ENCODE peak calls at places on chromosomes 13 and 19, in nine cellular contexts. B is psoas muscle, F is stomach, Q is thoracic aorta, C is pancreas, E is colonic mucosa, J is fibroblast of pulmonary artery, I is GM06990, H is ovary. M is an unnamed sample.
A peak's percentile ranks its signal among the peaks of the same experiment; 100 is the strongest.

GRCh38 chr19:496333-496634 is at the start of gene MADCAM1:
- DNase-seq in I (no peak), B (no peak), C (no peak), Q (no peak), F (no peak), H (no peak), E (no peak), J (no peak), M (no peak)

GRCh38 chr19:34448191-34448590 is 20.0 kb downstream of the UBA2 start:
- DNase-seq in F (no peak), E (no peak), C (no peak), B (no peak), H (no peak), Q (no peak), I (no peak), J (no peak), M (no peak)

GRCh38 chr13:40193290-40194203 is 472.9 kb downstream of the FOXO1 start:
- DNase-seq in H (no peak), C (no peak), I (no peak), J (no peak), Q (peak; percentile 40), F (no peak), E (no peak), B (peak; percentile 63), M (peak; percentile 55)

GRCh38 chr19:7815325-7815724 is 14.7 kb upstream of the EVI5L start:
- DNase-seq in E (no peak), H (no peak), J (no peak), F (no peak), Q (no peak), B (no peak), C (no peak), I (peak; percentile 61), M (no peak)

GRCh38 chr19:17511724-17512573 is 500 bp downstream of the PGLS start:
- DNase-seq in F (peak; percentile 85), B (peak; percentile 96), Q (peak; percentile 40), E (peak; percentile 85), C (peak; percentile 90), J (peak; percentile 84), I (peak; percentile 94), H (peak; percentile 84), M (peak; percentile 83)

GRCh38 chr13:100751826-100752225 is 77.2 kb upstream of the TMTC4 start:
- DNase-seq in I (no peak), F (no peak), H (no peak), J (no peak), E (no peak), B (no peak), C (no peak), Q (no peak), M (no peak)

GRCh38 chr19:10808937-10809655 is 26.9 kb downstream of the TMED1 start:
- DNase-seq in Q (no peak), J (peak; percentile 47), E (no peak), I (no peak), H (no peak), C (no peak), B (no peak), F (peak; percentile 36), M (no peak)

GRCh38 chr19:47315125-47315821 is 5.6 kb downstream of the C5AR1 start:
- DNase-seq in E (peak; percentile 38), Q (peak; percentile 45), C (no peak), J (peak; percentile 97), F (peak; percentile 44), I (no peak), B (no peak), H (peak; percentile 29), M (no peak)

GRCh38 chr13:40813662-40814454 is 24.4 kb downstream of the SLC25A15 start:
- DNase-seq in B (no peak), I (peak; percentile 25), C (no peak), H (no peak), F (no peak), J (peak; percentile 48), E (no peak), Q (no peak), M (no peak)

GRCh38 chr13:98280176-98280510 is 103.1 kb upstream of the RNF113B start:
- DNase-seq in F (no peak), J (no peak), Q (no peak), B (no peak), I (no peak), E (no peak), H (no peak), C (no peak), M (no peak)

GRCh38 chr19:46201413-46202310 is 27.9 kb upstream of the IGFL1 start:
- DNase-seq in Q (no peak), I (no peak), J (no peak), B (no peak), F (no peak), E (no peak), C (no peak), H (no peak), M (no peak)

GRCh38 chr13:94362411-94362909 is 117.0 kb downstream of the DCT start:
- DNase-seq in I (no peak), J (peak; percentile 93), E (peak; percentile 66), C (no peak), H (peak; percentile 78), F (peak; percentile 48), Q (peak; percentile 33), B (no peak), M (peak; percentile 63)

GRCh38 chr19:13610042-13610691 is 103.9 kb upstream of the CACNA1A start:
- DNase-seq in F (peak; percentile 29), B (no peak), Q (no peak), C (no peak), I (no peak), H (no peak), J (no peak), E (no peak), M (no peak)

GRCh38 chr13:40558656-40559055 is 107.8 kb downstream of the FOXO1 start:
- DNase-seq in E (no peak), B (no peak), J (peak; percentile 68), H (no peak), C (no peak), F (no peak), Q (no peak), I (no peak), M (no peak)

GRCh38 chr19:16066611-16067104 is 9.6 kb upstream of the TPM4 start:
- DNase-seq in H (no peak), E (peak; percentile 81), J (peak; percentile 80), I (no peak), C (no peak), B (no peak), F (peak; percentile 49), Q (no peak), M (no peak)

GRCh38 chr13:52670726-52671125 is 18.1 kb downstream of the SUGT1 start:
- DNase-seq in Q (no peak), H (no peak), C (no peak), E (no peak), J (no peak), B (no peak), I (no peak), F (no peak), M (no peak)

GRCh38 chr13:52664269-52664668 is 11.6 kb downstream of the SUGT1 start:
- DNase-seq in F (no peak), I (no peak), H (no peak), E (no peak), C (no peak), J (no peak), B (no peak), Q (no peak), M (no peak)

GRCh38 chr13:52665325-52665724 is 12.7 kb downstream of the SUGT1 start:
- DNase-seq in J (peak; percentile 57), Q (no peak), E (no peak), C (no peak), H (no peak), F (no peak), I (peak; percentile 14), B (no peak), M (no peak)

GRCh38 chr13:52669677-52670076 is 17.0 kb downstream of the SUGT1 start:
- DNase-seq in B (no peak), Q (no peak), E (no peak), J (no peak), C (no peak), H (no peak), F (no peak), I (no peak), M (no peak)
- TF ChIP-seq CTCF in B (no peak), Q (no peak), E (no peak), J (no peak), C (no peak), H (no peak), F (no peak), I (no peak), M (no peak)

GRCh38 chr13:80121038-80121437 is 219.9 kb downstream of the SPRY2 start:
- DNase-seq in C (no peak), H (no peak), I (no peak), J (no peak), E (no peak), F (no peak), B (no peak), Q (no peak), M (no peak)
- H3K4me3 ChIP-seq in C (no peak overlapping the region), H (no peak overlapping the region), I (no peak overlapping the region), J (no peak overlapping the region), E (no peak overlapping the region), F (no peak overlapping the region), B (no peak overlapping the region), Q (no peak overlapping the region), M (no peak overlapping the region)

GRCh38 chr19:28010656-28011055 is 1202.3 kb downstream of the UQCRFS1 start:
- DNase-seq in Q (no peak), C (no peak), E (no peak), H (no peak), J (no peak), B (no peak), F (peak; percentile 67), I (no peak), M (no peak)

GRCh38 chr19:28009696-28010095 is 1203.3 kb downstream of the UQCRFS1 start:
- DNase-seq in F (no peak), H (no peak), B (no peak), E (no peak), C (no peak), J (no peak), Q (no peak), I (no peak), M (no peak)

GRCh38 chr19:28014821-28015405 is 1198.0 kb downstream of the UQCRFS1 start:
- DNase-seq in J (no peak), E (no peak), I (no peak), B (no peak), H (no peak), F (no peak), Q (no peak), C (no peak), M (no peak)

GRCh38 chr19:28008695-28009094 is 1204.3 kb downstream of the UQCRFS1 start:
- DNase-seq in C (no peak), Q (no peak), H (no peak), J (no peak), I (no peak), E (no peak), B (no peak), F (no peak), M (no peak)

DNA sequence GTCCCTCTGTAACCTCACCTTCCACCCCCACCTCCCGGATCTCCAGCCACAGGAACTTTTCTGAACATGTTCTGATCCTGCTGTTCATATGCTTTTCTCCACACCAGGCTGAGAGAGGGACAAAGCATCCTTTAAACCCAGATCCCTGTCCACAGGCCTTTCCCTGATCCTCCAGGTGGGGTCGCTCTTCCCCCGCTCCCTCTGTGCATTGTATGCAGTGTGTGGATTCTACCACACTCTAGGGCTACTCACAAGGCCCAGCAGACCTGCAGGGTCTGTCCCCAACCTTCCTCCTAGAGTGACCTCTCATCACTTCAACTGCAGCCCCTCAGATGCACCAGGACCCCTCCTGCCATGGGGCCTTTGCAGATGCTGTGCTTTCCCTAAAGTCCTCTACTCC is 1200.6 kb downstream of the UQCRFS1 start:
- DNase-seq in Q (no peak), H (no peak), F (no peak), C (no peak), E (no peak), I (no peak), B (no peak), J (no peak), M (no peak)
- TF ChIP-seq CTCF in Q (no peak), H (no peak), F (no peak), C (no peak), E (no peak), I (peak; percentile 84), B (no peak), J (no peak), M (no peak)

GRCh38 chr13:113426591-113426986 is 26.7 kb downstream of the ADPRHL1 start:
- DNase-seq in I (no peak), C (no peak), Q (no peak), J (no peak), B (no peak), H (no peak), F (no peak), E (no peak), M (no peak)
- H3K4me3 ChIP-seq in I (no peak overlapping the region), C (no peak overlapping the region), Q (no peak overlapping the region), J (no peak overlapping the region), B (no peak overlapping the region), H (no peak overlapping the region), F (no peak overlapping the region), E (no peak overlapping the region), M (no peak overlapping the region)